ENCODE peak calls at places on chromosomes 3 and 15, in six cellular contexts. C is EL, S is mesenteric fat pad, P is M059J, W is AG20443, K is GM12865. Q is an unnamed sample.

GRCh38 chr3:75342425-75342824 is 321.7 kb upstream of the FRG2C start:
- DNase-seq in S (no peak), C (no peak), W (no peak), P (no peak), K (no peak), Q (no peak)

GRCh38 chr3:184481924-184482671 is 79.5 kb upstream of the EPHB3 start:
- DNase-seq in S (no peak), W (no peak), P (no peak), C (no peak), K (no peak), Q (no peak)

GRCh38 chr15:42286445-42287029 is 13.3 kb upstream of the TMEM87A start:
- DNase-seq in C (no peak), S (no peak), K (no peak), W (no peak), P (no peak), Q (no peak)

GRCh38 chr15:29151111-29151857 is 118.3 kb downstream of the NSMCE3 start:
- DNase-seq in C (no peak), S (no peak), K (no peak), W (no peak), P (no peak), Q (no peak)

GRCh38 chr15:65303687-65304392 is 637 bp upstream of the RNU5B-1 start:
- DNase-seq in S (no peak), C (peak), P (peak), W (peak), K (peak), Q (no peak)

GRCh38 chr3:182713743-182714517 is 79.4 kb upstream of the ATP11B start:
- DNase-seq in S (no peak), P (peak), W (peak), C (peak), K (peak), Q (peak)

GRCh38 chr15:95302206-95302605 is 1028.3 kb upstream of the NR2F2 start:
- DNase-seq in C (no peak), K (peak), W (no peak), S (no peak), P (peak), Q (no peak)

GRCh38 chr3:178263236-178263916 is 272.9 kb upstream of the KCNMB2 start:
- DNase-seq in S (no peak), P (no peak), K (no peak), W (no peak), C (no peak), Q (no peak)

GRCh38 chr3:119175869-119176756 is 2.7 kb downstream of the UPK1B start:
- DNase-seq in C (no peak), W (peak), S (no peak), K (no peak), P (peak), Q (no peak)

GRCh38 chr3:45381168-45381852 is 7.1 kb upstream of the LARS2 start:
- DNase-seq in C (no peak), S (no peak), W (no peak), P (no peak), K (peak), Q (peak)

GRCh38 chr3:115808239-115808638 is 184.9 kb downstream of the GAP43 start:
- DNase-seq in S (no peak), K (no peak), P (peak), C (no peak), W (no peak), Q (no peak)

GRCh38 chr15:90603893-90604292 is 74.2 kb downstream of the CRTC3 start:
- DNase-seq in C (peak), K (peak), P (no peak), W (peak), S (no peak), Q (no peak)

GRCh38 chr3:97882975-97883598 is 61.3 kb downstream of the CRYBG3 start:
- DNase-seq in P (peak), S (no peak), K (no peak), C (peak), W (peak), Q (no peak)

GRCh38 chr3:153073636-153074035 is 88.4 kb upstream of the RAP2B start:
- DNase-seq in S (no peak), K (no peak), P (no peak), C (no peak), W (no peak), Q (no peak)

GRCh38 chr3:14289590-14290453 is 111.2 kb downstream of the LSM3 start:
- DNase-seq in K (no peak), P (peak), W (peak), C (peak), S (no peak), Q (no peak)

GRCh38 chr3:102450976-102451375 is 16.2 kb downstream of the ZPLD1 start:
- DNase-seq in S (no peak), P (no peak), K (no peak), W (no peak), C (no peak), Q (no peak)

GRCh38 chr15:38885477-38885952 is 320.9 kb upstream of the RASGRP1 start:
- DNase-seq in K (no peak), S (no peak), P (peak), C (no peak), W (no peak), Q (no peak)

GRCh38 chr15:48925714-48926223 is 38.0 kb downstream of the SHC4 start:
- DNase-seq in C (peak), K (no peak), S (no peak), W (peak), P (peak), Q (no peak)

GRCh38 chr3:150925751-150926201 is 20.5 kb upstream of the MINDY4B start:
- DNase-seq in W (peak), K (peak), P (peak), S (no peak), C (peak), Q (peak)

GRCh38 chr15:85329561-85330421 is 50.6 kb upstream of the AKAP13 start:
- DNase-seq in W (peak), C (peak), P (peak), S (no peak), K (peak), Q (peak)

GRCh38 chr3:118587037-118587741 is 447.5 kb downstream of the IGSF11 start:
- DNase-seq in P (peak), C (no peak), S (no peak), W (no peak), K (no peak), Q (no peak)

GRCh38 chr3:172675371-172676193 is 35.3 kb downstream of the NCEH1 start:
- DNase-seq in P (peak), K (peak), S (no peak), C (peak), W (peak), Q (peak)

GRCh38 chr15:63973212-63974009 is 72.9 kb downstream of the DAPK2 start:
- DNase-seq in K (no peak), W (peak), S (no peak), P (peak), C (peak), Q (no peak)

GRCh38 chr3:58082047-58082446 is 73.8 kb downstream of the FLNB start:
- DNase-seq in K (no peak), C (peak), W (no peak), P (no peak), S (no peak), Q (no peak)

GRCh38 chr15:94004697-94005096 is 226.7 kb upstream of the MCTP2 start:
- DNase-seq in P (no peak), C (no peak), K (no peak), W (no peak), S (no peak), Q (no peak)

GRCh38 chr3:119588112-119588511 is 8.8 kb downstream of the ADPRH start:
- DNase-seq in S (no peak), P (no peak), K (peak), C (peak), W (no peak), Q (no peak)

GRCh38 chr3:178949896-178950295 is 121.7 kb downstream of the ZMAT3 start:
- DNase-seq in C (no peak), S (no peak), W (no peak), K (no peak), P (peak), Q (no peak)

Q was measured in MM.1S.